ENCODE peak calls at places on chromosomes 16 and 17, in six cellular contexts. I is right lobe of liver, H is keratinocyte, N is esophagus squamous epithelium, T is thyroid gland, Q is prostate gland. P is an unnamed sample.
A peak's percentile ranks its signal among the peaks of the same experiment; 100 is the strongest.

GRCh38 chr16:28834873-28835863 is 11.0 kb downstream of the TUFM start:
- DNase-seq in I (no peak), H (no peak), N (no peak), T (no peak), Q (no peak), P (no peak)

GRCh38 chr16:64440421-64440831 is 681.4 kb downstream of the CDH11 start:
- DNase-seq in I (no peak), H (no peak), N (no peak), T (peak; percentile 40), Q (no peak), P (no peak)

GRCh38 chr17:1058423-1059130 is 61.6 kb downstream of the TIMM22 start:
- DNase-seq in I (peak; percentile 68), H (no peak), N (no peak), T (peak; percentile 20), Q (no peak), P (no peak)

GRCh38 chr17:34499576-34499975 is 79.8 kb upstream of the TMEM132E start:
- DNase-seq in I (no peak), H (peak; percentile 5), N (no peak), T (no peak), Q (no peak), P (no peak)

GRCh38 chr17:32954477-32954876 is 26.5 kb downstream of the TMEM98 start:
- DNase-seq in I (peak; percentile 75), H (no peak), N (no peak), T (no peak), Q (peak; percentile 14), P (no peak)

GRCh38 chr16:81821422-81822128 is 42.5 kb downstream of the PLCG2 start:
- DNase-seq in I (no peak), H (no peak), N (no peak), T (no peak), Q (no peak), P (no peak)

GRCh38 chr17:80886641-80887573 is 104.7 kb upstream of the CHMP6 start:
- DNase-seq in I (no peak), H (no peak), N (no peak), T (no peak), Q (no peak), P (no peak)

GRCh38 chr17:7558544-7559306 is at the start of gene TNFSF13:
- DNase-seq in I (peak; percentile 75), H (no peak), N (no peak), T (peak; percentile 54), Q (peak; percentile 42), P (no peak)

GRCh38 chr17:28982191-28982793 is 23.5 kb downstream of the SEZ6 start:
- DNase-seq in I (no peak), H (no peak), N (no peak), T (no peak), Q (peak; percentile 19), P (no peak)

GRCh38 chr16:11152677-11153321 is 103.2 kb downstream of the SOCS1 start:
- DNase-seq in I (no peak), H (no peak), N (no peak), T (no peak), Q (no peak), P (no peak)

GRCh38 chr16:70430667-70431536 is 8.0 kb downstream of the ST3GAL2 start:
- DNase-seq in I (no peak), H (no peak), N (no peak), T (peak; percentile 22), Q (no peak), P (no peak)

GRCh38 chr17:61007980-61008379 is 330.3 kb downstream of the BCAS3 start:
- DNase-seq in I (no peak), H (no peak), N (no peak), T (peak; percentile 32), Q (no peak), P (no peak)

GRCh38 chr16:84844049-84844350 is 24.2 kb downstream of the CRISPLD2 start:
- DNase-seq in I (no peak), H (no peak), N (no peak), T (peak; percentile 85), Q (no peak), P (no peak)

GRCh38 chr17:77667478-77667877 is 291.0 kb upstream of the TNRC6C start:
- DNase-seq in I (no peak), H (no peak), N (no peak), T (no peak), Q (no peak), P (no peak)
- H3K27ac ChIP-seq in I (no peak overlapping the region), H (no peak overlapping the region), N (peak overlapping the region; percentile 46), T (no peak overlapping the region), Q (no peak overlapping the region), P (no peak overlapping the region)

GRCh38 chr17:31572341-31572740 is 180.9 kb downstream of the RAB11FIP4 start:
- DNase-seq in I (no peak), H (no peak), N (no peak), T (no peak), Q (no peak), P (no peak)

GRCh38 chr17:31573047-31573446 is 181.6 kb downstream of the RAB11FIP4 start:
- DNase-seq in I (no peak), H (no peak), N (no peak), T (no peak), Q (no peak), P (no peak)

GRCh38 chr17:31571124-31571892 is 179.8 kb downstream of the RAB11FIP4 start:
- DNase-seq in I (peak; percentile 85), H (no peak), N (no peak), T (peak; percentile 96), Q (peak; percentile 42), P (no peak)

GRCh38 chr17:31568140-31568938 is 176.9 kb downstream of the RAB11FIP4 start:
- DNase-seq in I (peak; percentile 93), H (no peak), N (no peak), T (no peak), Q (no peak), P (no peak)

GRCh38 chr17:31570231-31570630 is 178.8 kb downstream of the RAB11FIP4 start:
- DNase-seq in I (peak; percentile 66), H (no peak), N (no peak), T (peak; percentile 63), Q (no peak), P (no peak)
- H3K27ac ChIP-seq in I (peak overlapping the region; percentile 38), H (no peak overlapping the region), N (peak overlapping the region; percentile 83), T (peak overlapping the region; percentile 92), Q (no peak overlapping the region), P (no peak overlapping the region)

GRCh38 chr17:17740627-17741237 is 59.5 kb downstream of the RAI1 start:
- DNase-seq in I (no peak), H (no peak), N (no peak), T (no peak), Q (no peak), P (no peak)
- H3K27ac ChIP-seq in I (no peak overlapping the region), H (peak overlapping the region; percentile 34), N (peak overlapping the region; percentile 92), T (peak overlapping the region; percentile 44), Q (peak overlapping the region; percentile 82), P (peak overlapping the region; percentile 82)

DNA sequence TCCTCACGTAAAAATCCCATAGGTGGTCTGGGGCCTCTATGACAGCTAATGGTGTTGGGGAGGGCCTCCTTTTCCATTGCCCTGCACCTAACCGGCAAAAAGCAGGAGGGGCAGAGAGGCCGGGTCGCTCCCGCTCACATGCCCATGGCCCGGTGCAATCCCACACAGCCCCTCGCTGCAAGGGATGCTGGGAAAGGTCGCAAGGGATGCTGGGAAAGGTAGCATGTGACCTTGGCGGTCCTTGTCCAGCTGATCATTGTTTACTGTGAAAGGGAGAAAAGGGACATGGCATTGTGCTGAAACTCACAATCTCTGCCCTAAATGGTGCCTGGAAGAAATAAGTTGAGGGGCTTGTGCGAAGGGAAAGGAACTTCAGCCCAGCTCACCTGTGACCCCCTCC is 10.0 kb downstream of the DEF8 start:
- DNase-seq in I (no peak), H (no peak), N (no peak), T (no peak), Q (no peak), P (no peak)
- H3K27ac ChIP-seq in I (no peak overlapping the region), H (no peak overlapping the region), N (no peak overlapping the region), T (no peak overlapping the region), Q (no peak overlapping the region), P (no peak overlapping the region)

GRCh38 chr16:23940111-23940510 is 104.3 kb downstream of the PRKCB start:
- DNase-seq in I (no peak), H (no peak), N (no peak), T (no peak), Q (no peak), P (no peak)
- H3K27ac ChIP-seq in I (no peak overlapping the region), H (no peak overlapping the region), N (no peak overlapping the region), T (no peak overlapping the region), Q (no peak overlapping the region), P (no peak overlapping the region)

DNA sequence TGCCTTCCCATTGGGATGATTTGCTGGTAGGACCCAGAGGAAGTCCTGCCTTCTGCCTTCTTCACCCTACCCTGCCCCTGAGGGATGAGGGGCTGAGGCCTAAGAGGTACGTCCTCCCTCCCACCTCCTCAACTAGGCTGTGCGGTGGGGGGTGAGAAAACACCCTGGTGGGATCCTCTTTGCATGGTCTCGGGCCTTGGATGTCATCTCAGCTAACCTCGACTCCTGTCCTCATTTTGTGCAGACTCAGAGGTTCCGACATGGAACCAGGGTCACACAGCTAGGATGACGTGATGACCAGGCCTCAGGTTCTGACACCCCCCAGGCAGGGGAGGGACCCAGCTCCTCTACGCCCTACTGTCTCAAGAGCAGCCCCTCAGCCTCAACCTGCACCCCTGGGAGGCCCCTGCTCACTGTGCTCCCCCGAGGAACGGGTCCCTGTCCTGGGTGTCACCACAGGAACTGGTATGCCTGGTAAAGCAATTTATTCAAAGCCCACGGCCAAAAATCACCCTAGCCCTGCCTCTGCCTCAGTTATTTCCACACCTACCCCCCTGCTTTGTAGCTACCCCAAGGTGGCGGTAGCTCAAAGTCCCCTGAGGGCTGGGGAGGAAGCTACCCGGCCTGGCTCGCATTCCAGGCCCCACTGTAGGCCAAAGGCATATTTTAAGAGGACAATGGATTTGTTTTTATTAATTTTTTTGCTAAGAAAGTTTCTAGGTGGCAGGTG is 17.5 kb downstream of the UNC13D start:
- DNase-seq in I (no peak), H (no peak), N (no peak), T (no peak), Q (no peak), P (no peak)
- H3K27ac ChIP-seq in I (peak overlapping the region; percentile 46), H (no peak overlapping the region), N (peak overlapping the region; percentile 80), T (peak overlapping the region; percentile 58), Q (peak overlapping the region; percentile 73), P (no peak overlapping the region)

DNA sequence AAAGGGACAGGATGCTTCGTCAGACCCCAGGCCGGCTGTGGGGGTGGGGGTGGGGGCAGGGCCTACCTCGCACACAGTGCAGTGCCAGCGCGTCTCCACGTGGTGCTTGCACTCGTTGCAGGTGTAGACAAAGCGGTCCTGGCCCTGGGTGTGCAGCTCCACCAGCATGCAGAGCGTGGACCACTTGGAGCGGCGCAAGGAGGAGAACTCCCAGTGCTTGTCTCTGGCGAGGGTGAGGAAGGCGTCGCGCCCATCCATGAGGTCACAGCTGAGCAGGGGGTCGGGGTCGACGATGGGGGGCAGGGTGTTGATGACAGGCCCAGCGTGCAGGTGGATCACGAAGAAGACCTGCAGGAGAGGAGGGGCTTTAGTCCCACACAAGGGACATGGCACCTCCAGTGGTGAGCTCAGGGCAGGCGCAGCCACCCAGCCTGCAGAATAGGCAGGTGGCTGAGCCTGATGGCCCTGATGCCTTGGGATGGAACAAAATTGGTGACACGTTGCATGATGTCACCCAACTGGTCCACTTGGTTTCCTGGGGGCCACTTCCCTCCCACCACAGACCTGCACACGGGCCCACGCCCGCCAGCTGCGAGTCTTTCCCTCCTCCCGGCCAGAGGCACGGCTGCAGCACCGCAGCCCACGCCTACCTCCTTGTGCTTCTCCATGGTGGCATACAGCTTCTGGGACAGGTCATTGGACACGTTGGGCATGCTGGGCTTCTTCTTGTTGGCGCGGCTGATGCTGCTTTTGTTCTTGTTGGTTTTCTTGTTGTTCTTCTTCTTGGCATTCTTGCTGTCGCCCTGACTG is 14.0 kb upstream of the TRAP1 start:
- DNase-seq in I (no peak), H (no peak), N (no peak), T (no peak), Q (no peak), P (no peak)
- H3K27ac ChIP-seq in I (no peak overlapping the region), H (no peak overlapping the region), N (no peak overlapping the region), T (no peak overlapping the region), Q (no peak overlapping the region), P (no peak overlapping the region)

GRCh38 chr17:48578616-48579560 is 738 bp upstream of the HOXB4 start:
- DNase-seq in I (no peak), H (no peak), N (no peak), T (no peak), Q (no peak), P (no peak)
- H3K27ac ChIP-seq in I (peak overlapping the region; percentile 91), H (no peak overlapping the region), N (peak overlapping the region; percentile 92), T (peak overlapping the region; percentile 21), Q (no peak overlapping the region), P (no peak overlapping the region)

P was measured in epithelial cell of prostate.